ENCODE peak calls at places on chromosomes 1 and 21, in six cellular contexts. K is CD4-positive, CD25-positive, alpha-beta regulatory T cell; A is lung; L is OCI-LY7; O is mammary epithelial cell; W is CD4-positive, alpha-beta T cell. H is an unnamed sample.
A peak's percentile ranks its signal among the peaks of the same experiment; 100 is the strongest.

GRCh38 chr1:41045740-41046139 is 24.2 kb upstream of the SLFNL1 start:
- DNase-seq in A (peak; percentile 70), O (peak; percentile 91), W (no peak), L (no peak), K (no peak), H (peak; percentile 72)

GRCh38 chr1:235708390-235708962 is 58.9 kb upstream of the GNG4 start:
- DNase-seq in K (no peak), L (no peak), A (no peak), O (peak; percentile 95), W (no peak), H (no peak)

GRCh38 chr1:209835782-209836298 is 8.1 kb downstream of the UTP25 start:
- DNase-seq in O (no peak), A (no peak), K (no peak), W (no peak), L (no peak), H (no peak)

GRCh38 chr1:13828454-13829151 is 128.6 kb downstream of the PRDM2 start:
- DNase-seq in A (peak; percentile 72), W (no peak), K (no peak), L (peak; percentile 69), O (no peak), H (no peak)

GRCh38 chr21:34639250-34639649 is 24.3 kb upstream of the RCAN1 start:
- DNase-seq in W (no peak), L (no peak), O (no peak), A (no peak), K (no peak), H (no peak)

GRCh38 chr1:77966291-77966690 is 12.6 kb downstream of the FUBP1 start:
- DNase-seq in W (no peak), K (no peak), O (no peak), L (no peak), A (no peak), H (no peak)

GRCh38 chr1:228512852-228513243 is 25.7 kb downstream of the RNF187 start:
- DNase-seq in O (no peak), L (no peak), K (no peak), W (no peak), A (no peak), H (no peak)

GRCh38 chr1:240935921-240936320 is 324.0 kb upstream of the GREM2 start:
- DNase-seq in K (no peak), L (no peak), A (no peak), O (no peak), W (no peak), H (no peak)

GRCh38 chr1:154777151-154777550 is 92.9 kb downstream of the KCNN3 start:
- DNase-seq in K (no peak), W (no peak), L (no peak), O (peak; percentile 61), A (no peak), H (no peak)

GRCh38 chr1:11712285-11712684 is 20.8 kb downstream of the DRAXIN start:
- DNase-seq in O (no peak), L (no peak), W (no peak), A (no peak), K (no peak), H (no peak)

GRCh38 chr1:33719771-33720670 is 143.9 kb upstream of the HMGB4 start:
- DNase-seq in K (no peak), O (no peak), L (no peak), W (no peak), A (no peak), H (no peak)

GRCh38 chr1:89261926-89262540 is 10.6 kb downstream of the GBP5 start:
- DNase-seq in O (no peak), K (no peak), W (no peak), L (no peak), A (no peak), H (peak; percentile 66)

GRCh38 chr1:229102741-229103480 is 168.0 kb upstream of the RAB4A start:
- DNase-seq in O (no peak), K (no peak), W (no peak), L (no peak), A (no peak), H (no peak)

GRCh38 chr1:27163093-27163492 is 8.2 kb upstream of the SLC9A1 start:
- DNase-seq in K (no peak), A (no peak), L (no peak), W (no peak), O (no peak), H (no peak)

GRCh38 chr1:27166929-27167328 is 12.0 kb upstream of the SLC9A1 start:
- DNase-seq in O (no peak), K (no peak), W (no peak), L (no peak), A (no peak), H (no peak)

GRCh38 chr1:27162090-27162489 is 7.2 kb upstream of the SLC9A1 start:
- DNase-seq in O (no peak), A (no peak), K (no peak), W (no peak), L (no peak), H (no peak)

GRCh38 chr1:27161594-27161993 is 6.7 kb upstream of the SLC9A1 start:
- DNase-seq in L (peak; percentile 87), K (no peak), W (no peak), A (no peak), O (peak; percentile 57), H (no peak)

DNA sequence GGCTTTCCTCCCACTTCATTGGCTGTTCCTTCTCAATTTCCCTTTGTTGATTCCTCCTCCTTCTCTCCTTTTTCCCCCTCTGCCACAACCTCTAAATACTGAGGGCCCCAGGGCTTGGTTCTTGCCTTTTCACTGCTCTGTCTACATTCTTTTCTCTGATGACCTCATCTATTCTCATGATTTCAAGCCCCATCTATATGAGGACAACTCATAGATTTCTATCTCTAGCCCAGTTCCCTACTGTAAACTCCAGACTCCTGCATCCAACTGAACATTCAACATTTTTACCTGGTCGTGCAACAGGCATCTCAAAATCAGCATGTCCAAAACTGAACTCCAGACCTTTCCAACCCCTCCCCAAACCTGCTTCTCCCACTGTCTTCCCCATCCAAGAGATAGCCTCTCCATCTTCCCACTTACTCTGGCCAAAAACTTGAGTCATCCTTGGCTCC is 11.5 kb upstream of the SLC9A1 start:
- DNase-seq in A (no peak), L (no peak), K (no peak), W (no peak), O (peak; percentile 70), H (no peak)
- H3K27ac ChIP-seq in A (no peak overlapping the region), L (no peak overlapping the region), K (no peak overlapping the region), W (no peak overlapping the region), O (no peak overlapping the region), H (no peak overlapping the region)

GRCh38 chr21:44653123-44653522 is 1.3 kb downstream of the KRTAP12-4 start:
- DNase-seq in O (no peak), L (peak; percentile 7), A (no peak), W (no peak), K (no peak), H (no peak)
- H3K9me3 ChIP-seq in O (no peaks in the 10 kb centered on the region), L (no peaks in the 10 kb centered on the region), A (no peaks in the 10 kb centered on the region), W (peaks cover 14% of the 10 kb centered on the region), K (peaks cover 5% of the 10 kb centered on the region), H (no peaks in the 10 kb centered on the region)

DNA sequence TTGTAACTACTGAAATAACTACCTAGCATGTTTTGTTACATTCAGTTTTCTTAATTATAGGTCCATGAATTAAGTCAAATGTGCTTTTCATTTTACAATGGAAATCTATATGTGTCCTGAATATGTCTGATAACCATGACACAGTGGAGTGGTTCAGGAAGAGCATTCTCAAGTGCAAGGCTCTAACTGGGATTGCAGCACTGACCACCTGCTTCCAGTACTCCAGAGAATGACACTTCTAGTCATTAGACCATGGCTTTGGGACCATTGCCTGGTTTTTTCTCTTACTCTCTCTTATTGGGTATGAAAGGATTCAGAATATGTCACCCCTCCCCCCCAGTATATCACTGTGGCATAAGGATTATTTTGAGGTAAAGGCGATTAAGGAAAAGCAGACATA is 204.9 kb upstream of the CACYBP start:
- DNase-seq in O (no peak), A (no peak), L (no peak), K (no peak), W (no peak), H (no peak)
- H3K27ac ChIP-seq in O (no peak overlapping the region), A (no peak overlapping the region), L (no peak overlapping the region), K (no peak overlapping the region), W (no peak overlapping the region), H (no peak overlapping the region)

GRCh38 chr1:49694251-49694827 is 329.4 kb downstream of the AGBL4 start:
- DNase-seq in A (no peak), L (no peak), K (no peak), W (no peak), O (no peak), H (no peak)
- H3K9me3 ChIP-seq in A (no peaks in the 10 kb centered on the region), L (no peaks in the 10 kb centered on the region), K (no peaks in the 10 kb centered on the region), W (no peaks in the 10 kb centered on the region), O (no peaks in the 10 kb centered on the region), H (no peaks in the 10 kb centered on the region)

GRCh38 chr1:156712626-156713025 is 7.2 kb upstream of the CRABP2 start:
- DNase-seq in K (no peak), W (no peak), O (no peak), A (no peak), L (no peak), H (no peak)
- H3K27ac ChIP-seq in K (no peak overlapping the region), W (no peak overlapping the region), O (no peak overlapping the region), A (no peak overlapping the region), L (no peak overlapping the region), H (no peak overlapping the region)

DNA sequence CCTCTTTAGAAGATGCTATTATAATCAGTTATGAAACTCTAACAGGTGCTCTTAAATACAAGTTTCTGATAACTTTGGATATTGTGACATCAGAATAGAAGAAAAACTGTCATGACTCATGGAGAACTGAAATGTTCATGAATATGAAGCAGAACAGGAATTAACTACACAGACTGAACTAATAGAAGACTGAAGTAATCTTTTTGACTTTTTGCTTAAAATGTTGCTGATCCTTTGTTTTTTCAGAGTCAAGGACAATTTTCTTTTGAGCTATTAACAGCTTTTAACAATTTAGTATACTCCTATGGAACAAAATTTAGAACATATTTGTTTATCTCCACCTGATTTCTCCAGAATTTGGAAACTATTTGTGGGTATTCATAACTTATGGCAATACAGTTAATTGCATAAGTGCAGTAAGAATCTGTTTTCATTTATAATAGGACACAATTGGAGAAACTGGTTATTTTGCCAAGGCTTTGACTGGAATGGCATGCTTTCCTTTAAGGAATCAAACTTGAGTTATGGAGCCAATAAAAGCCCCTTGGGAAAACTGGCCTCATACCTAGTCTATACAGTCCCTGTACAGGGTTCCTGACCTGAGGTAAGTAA is 18.7 kb upstream of the PLA2G5 start:
- DNase-seq in O (peak; percentile 27), K (no peak), A (no peak), L (peak; percentile 34), W (no peak), H (no peak)
- H3K9me3 ChIP-seq in O (peaks cover 2% of the 10 kb centered on the region), K (peaks cover 1% of the 10 kb centered on the region), A (no peaks in the 10 kb centered on the region), L (peaks cover 41% of the 10 kb centered on the region), W (peaks cover 7% of the 10 kb centered on the region), H (no peaks in the 10 kb centered on the region)

H was measured in right cardiac atrium.